ENCODE peak calls at places on chromosomes 16 and 17, in seven cellular contexts. P, J, U, I, D, S and K are unnamed samples.

GRCh38 chr17:71337903-71338302 is 782.9 kb upstream of the SOX9 start:
- DNase-seq in P (no peak), S (no peak), J (no peak), U (no peak), I (peak; percentile 12), D (peak; percentile 27), K (no peak)

GRCh38 chr17:79948918-79949645 is 86.6 kb downstream of the TBC1D16 start:
- DNase-seq in J (no peak), U (no peak), S (peak; percentile 57), D (no peak), P (no peak), I (no peak), K (no peak)

GRCh38 chr17:77076046-77076882 is 64.5 kb upstream of the SEC14L1 start:
- DNase-seq in P (no peak), U (peak; percentile 17), D (no peak), S (no peak), I (no peak), J (no peak), K (no peak)

GRCh38 chr16:1543085-1543896 is 9.8 kb downstream of the TMEM204 start:
- DNase-seq in I (peak; percentile 43), S (peak; percentile 80), J (peak; percentile 77), P (no peak), D (peak; percentile 27), U (peak; percentile 61), K (no peak)

GRCh38 chr17:77327566-77328463 is 187.0 kb downstream of the SEC14L1 start:
- DNase-seq in J (no peak), S (peak; percentile 62), P (no peak), I (peak; percentile 36), U (no peak), D (no peak), K (no peak)

GRCh38 chr16:2895813-2896212 is 12.8 kb downstream of the FLYWCH2 start:
- DNase-seq in S (no peak), J (no peak), I (no peak), P (no peak), D (no peak), U (no peak), K (no peak)

GRCh38 chr17:75191584-75191983 is 8.8 kb upstream of the SUMO2 start:
- DNase-seq in U (peak; percentile 25), J (no peak), P (no peak), D (no peak), I (no peak), S (no peak), K (no peak)

GRCh38 chr17:13182854-13183253 is 165.0 kb upstream of the ELAC2 start:
- DNase-seq in P (no peak), I (peak; percentile 7), S (no peak), J (no peak), U (no peak), D (no peak), K (no peak)

GRCh38 chr17:67503184-67503583 is 126.1 kb downstream of the PITPNC1 start:
- DNase-seq in J (no peak), S (no peak), U (no peak), D (peak; percentile 80), P (no peak), I (no peak), K (peak; percentile 85)

GRCh38 chr17:11612956-11613355 is 14.7 kb downstream of the DNAH9 start:
- DNase-seq in D (no peak), I (no peak), J (no peak), S (no peak), U (no peak), P (no peak), K (no peak)

GRCh38 chr17:77914440-77915254 is 43.9 kb upstream of the TNRC6C start:
- DNase-seq in I (no peak), D (no peak), S (peak; percentile 19), P (no peak), U (no peak), J (no peak), K (no peak)

GRCh38 chr17:5044630-5045029 is 9.4 kb upstream of the SLC52A1 start:
- DNase-seq in U (no peak), S (no peak), I (no peak), J (no peak), P (no peak), D (no peak), K (no peak)

GRCh38 chr17:66749217-66749832 is 85.6 kb upstream of the CACNG5 start:
- DNase-seq in S (peak; percentile 47), D (no peak), J (no peak), I (no peak), P (no peak), U (no peak), K (no peak)

GRCh38 chr16:74449470-74449869 is 28.2 kb upstream of the CLEC18B start:
- DNase-seq in P (no peak), S (peak; percentile 78), I (peak; percentile 30), D (peak; percentile 87), U (no peak), J (peak; percentile 48), K (no peak)

GRCh38 chr17:32960815-32961214 is 30.8 kb upstream of the SPACA3 start:
- DNase-seq in D (peak; percentile 39), I (no peak), J (no peak), S (no peak), U (peak; percentile 43), P (no peak), K (no peak)

GRCh38 chr17:8859029-8859803 is 8.3 kb downstream of the PIK3R6 start:
- DNase-seq in P (no peak), D (peak; percentile 80), U (peak; percentile 74), I (no peak), J (no peak), S (no peak), K (no peak)

GRCh38 chr17:80871341-80871740 is 120.3 kb upstream of the CHMP6 start:
- DNase-seq in U (no peak), S (peak; percentile 57), I (no peak), D (no peak), P (no peak), J (no peak), K (peak; percentile 2)

GRCh38 chr17:2852729-2853110 is 56.5 kb downstream of the RAP1GAP2 start:
- DNase-seq in J (peak; percentile 19), P (no peak), D (no peak), S (no peak), I (no peak), U (no peak), K (peak; percentile 77)

GRCh38 chr17:57484081-57484666 is 227.9 kb downstream of the MSI2 start:
- DNase-seq in I (no peak), S (no peak), J (no peak), U (peak; percentile 86), D (no peak), P (no peak), K (no peak)

GRCh38 chr16:27852681-27853080 is 210.8 kb downstream of the GSG1L start:
- DNase-seq in J (no peak), I (no peak), P (no peak), D (no peak), S (peak; percentile 49), U (no peak), K (no peak)

GRCh38 chr17:21375757-21376584 is at the start of gene KCNJ12:
- DNase-seq in P (no peak), U (peak; percentile 27), S (no peak), I (peak; percentile 34), J (no peak), D (peak; percentile 13), K (no peak)

GRCh38 chr17:39621523-39622379 is 5.0 kb upstream of the PPP1R1B start:
- DNase-seq in U (peak; percentile 65), P (peak; percentile 44), J (peak; percentile 82), S (peak; percentile 93), I (peak; percentile 90), D (peak; percentile 66), K (peak; percentile 92)

GRCh38 chr16:88476817-88477397 is 23.8 kb downstream of the ZFPM1 start:
- DNase-seq in U (no peak), I (no peak), P (no peak), D (no peak), J (no peak), S (no peak), K (no peak)

GRCh38 chr17:66829386-66829864 is 5.5 kb upstream of the CACNG5 start:
- DNase-seq in U (peak; percentile 54), D (peak; percentile 44), J (peak; percentile 28), I (peak; percentile 13), P (peak; percentile 16), S (peak; percentile 63), K (peak; percentile 61)

GRCh38 chr17:258906-259305 is 77.5 kb upstream of the DOC2B start:
- DNase-seq in I (no peak), S (no peak), U (no peak), D (no peak), P (no peak), J (no peak), K (no peak)

GRCh38 chr17:78823282-78824046 is 17.1 kb downstream of the USP36 start:
- DNase-seq in P (no peak), J (no peak), D (no peak), U (no peak), S (no peak), I (no peak), K (no peak)

GRCh38 chr16:10297341-10298006 is 88.4 kb upstream of the ATF7IP2 start:
- DNase-seq in I (peak; percentile 32), D (no peak), U (no peak), J (no peak), P (no peak), S (no peak), K (no peak)

GRCh38 chr17:7589204-7589868 is 558 bp downstream of the SOX15 start:
- DNase-seq in J (peak; percentile 87), I (peak; percentile 81), U (peak; percentile 83), S (peak; percentile 94), P (no peak), D (peak; percentile 83), K (peak; percentile 70)

GRCh38 chr17:50209472-50210248 is 8.2 kb upstream of the COL1A1 start:
- DNase-seq in I (peak; percentile 84), S (peak; percentile 99), U (peak; percentile 100), J (peak; percentile 88), D (no peak), P (peak; percentile 100), K (no peak)

GRCh38 chr16:58435779-58436178 is 43.5 kb downstream of the GINS3 start:
- DNase-seq in D (no peak), U (no peak), J (no peak), S (no peak), I (no peak), P (no peak), K (no peak)
- TF ChIP-seq CTCF in D (no peak), U (no peak), J (no peak), S (no peak), I (no peak), P (no peak), K (no peak)

GRCh38 chr16:4695473-4696171 is 2.3 kb downstream of the NUDT16L1 start:
- DNase-seq in S (no peak), P (no peak), J (peak; percentile 19), I (no peak), D (no peak), U (no peak), K (peak; percentile 19)
- H3K4me3 ChIP-seq in S (no peak overlapping the region), P (no peak overlapping the region), J (no peak overlapping the region), I (no peak overlapping the region), D (no peak overlapping the region), U (no peak overlapping the region), K (no peak overlapping the region)

GRCh38 chr16:25176136-25176535 is 40.6 kb upstream of the AQP8 start:
- DNase-seq in S (no peak), P (no peak), U (no peak), D (no peak), J (no peak), I (no peak), K (no peak)
- TF ChIP-seq CTCF in S (no peak), P (no peak), U (no peak), D (no peak), J (no peak), I (no peak), K (no peak)

DNA sequence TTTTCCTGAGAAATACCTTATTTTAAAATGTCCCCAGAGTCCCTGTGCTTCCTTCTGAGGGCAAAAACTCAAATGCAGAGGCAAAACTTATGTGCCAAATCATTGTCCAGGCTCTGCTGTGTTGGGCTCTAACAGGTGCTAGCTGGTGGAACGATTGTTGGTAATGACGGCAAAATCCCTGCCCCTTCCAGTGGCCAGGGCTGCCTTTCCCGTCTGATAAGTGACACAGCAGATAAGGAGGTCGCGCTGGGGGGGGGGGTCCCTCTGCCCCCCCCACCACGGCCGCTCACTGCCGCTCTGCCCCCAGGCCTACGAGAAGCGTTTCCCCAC is 29.1 kb downstream of the SEC14L5 start:
- DNase-seq in D (no peak), J (no peak), I (no peak), P (no peak), U (no peak), S (no peak), K (no peak)
- H3K4me3 ChIP-seq in D (no peak overlapping the region), J (peak overlapping the region; percentile 22), I (no peak overlapping the region), P (no peak overlapping the region), U (no peak overlapping the region), S (no peak overlapping the region), K (no peak overlapping the region)